ENCODE peak calls at places on chromosome 12, in six cellular contexts. One of them, this sample, is unnamed.

GRCh38 chr12:121346747-121347146 is 5.5 kb downstream of the ANAPC5 start:
- DNase-seq in body of pancreas: no peak
- DNase-seq in effector CD4-positive, alpha-beta T cell: no peak
- DNase-seq in stimulated activated naive CD4-positive, alpha-beta T cell treated with Interleukin-2 at 50 U/mL for 16 hours: no peak
- DNase-seq in stimulated activated CD8-positive, alpha-beta memory T cell treated with anti-CD3 and anti-CD28 coated beads, Interleukin-4, amount 100 ng/mL, for 4 hours: no peak
- DNase-seq in dorsolateral prefrontal cortex: no peak
- DNase-seq in this sample: no peak

GRCh38 chr12:11321980-11322379 is 11.7 kb upstream of the PRB4 start:
- DNase-seq in body of pancreas: no peak
- DNase-seq in effector CD4-positive, alpha-beta T cell: no peak
- DNase-seq in stimulated activated naive CD4-positive, alpha-beta T cell treated with Interleukin-2 at 50 U/mL for 16 hours: no peak
- DNase-seq in stimulated activated CD8-positive, alpha-beta memory T cell treated with anti-CD3 and anti-CD28 coated beads, Interleukin-4, amount 100 ng/mL, for 4 hours: no peak
- DNase-seq in dorsolateral prefrontal cortex: no peak
- DNase-seq in this sample: no peak

GRCh38 chr12:101168000-101168399 is 42.0 kb downstream of the SLC5A8 start:
- DNase-seq in body of pancreas: no peak
- DNase-seq in effector CD4-positive, alpha-beta T cell: no peak
- DNase-seq in stimulated activated naive CD4-positive, alpha-beta T cell treated with Interleukin-2 at 50 U/mL for 16 hours: no peak
- DNase-seq in stimulated activated CD8-positive, alpha-beta memory T cell treated with anti-CD3 and anti-CD28 coated beads, Interleukin-4, amount 100 ng/mL, for 4 hours: no peak
- DNase-seq in dorsolateral prefrontal cortex: no peak
- DNase-seq in this sample: no peak

GRCh38 chr12:105705765-105706164 is 375.3 kb downstream of the C12orf75 start:
- DNase-seq in body of pancreas: peak
- DNase-seq in effector CD4-positive, alpha-beta T cell: no peak
- DNase-seq in stimulated activated naive CD4-positive, alpha-beta T cell treated with Interleukin-2 at 50 U/mL for 16 hours: no peak
- DNase-seq in stimulated activated CD8-positive, alpha-beta memory T cell treated with anti-CD3 and anti-CD28 coated beads, Interleukin-4, amount 100 ng/mL, for 4 hours: no peak
- DNase-seq in dorsolateral prefrontal cortex: peak
- DNase-seq in this sample: peak

GRCh38 chr12:84397279-84397678 is 515.3 kb downstream of the SLC6A15 start:
- DNase-seq in body of pancreas: no peak
- DNase-seq in effector CD4-positive, alpha-beta T cell: no peak
- DNase-seq in stimulated activated naive CD4-positive, alpha-beta T cell treated with Interleukin-2 at 50 U/mL for 16 hours: no peak
- DNase-seq in stimulated activated CD8-positive, alpha-beta memory T cell treated with anti-CD3 and anti-CD28 coated beads, Interleukin-4, amount 100 ng/mL, for 4 hours: no peak
- DNase-seq in dorsolateral prefrontal cortex: no peak
- DNase-seq in this sample: no peak

GRCh38 chr12:120093336-120093591 is 23.3 kb downstream of the RAB35 start:
- DNase-seq in body of pancreas: no peak
- DNase-seq in effector CD4-positive, alpha-beta T cell: no peak
- DNase-seq in stimulated activated naive CD4-positive, alpha-beta T cell treated with Interleukin-2 at 50 U/mL for 16 hours: no peak
- DNase-seq in stimulated activated CD8-positive, alpha-beta memory T cell treated with anti-CD3 and anti-CD28 coated beads, Interleukin-4, amount 100 ng/mL, for 4 hours: no peak
- DNase-seq in dorsolateral prefrontal cortex: no peak
- DNase-seq in this sample: no peak

GRCh38 chr12:71947645-71948105 is 9.0 kb downstream of the TPH2 start:
- DNase-seq in body of pancreas: peak
- DNase-seq in effector CD4-positive, alpha-beta T cell: no peak
- DNase-seq in stimulated activated naive CD4-positive, alpha-beta T cell treated with Interleukin-2 at 50 U/mL for 16 hours: no peak
- DNase-seq in stimulated activated CD8-positive, alpha-beta memory T cell treated with anti-CD3 and anti-CD28 coated beads, Interleukin-4, amount 100 ng/mL, for 4 hours: no peak
- DNase-seq in dorsolateral prefrontal cortex: peak
- DNase-seq in this sample: peak

GRCh38 chr12:1619599-1619998 is 9.4 kb upstream of the WNT5B start:
- DNase-seq in body of pancreas: peak
- DNase-seq in effector CD4-positive, alpha-beta T cell: no peak
- DNase-seq in stimulated activated naive CD4-positive, alpha-beta T cell treated with Interleukin-2 at 50 U/mL for 16 hours: no peak
- DNase-seq in stimulated activated CD8-positive, alpha-beta memory T cell treated with anti-CD3 and anti-CD28 coated beads, Interleukin-4, amount 100 ng/mL, for 4 hours: no peak
- DNase-seq in dorsolateral prefrontal cortex: no peak
- DNase-seq in this sample: no peak

GRCh38 chr12:130665753-130666152 is 50.3 kb downstream of the RIMBP2 start:
- DNase-seq in body of pancreas: no peak
- DNase-seq in effector CD4-positive, alpha-beta T cell: no peak
- DNase-seq in stimulated activated naive CD4-positive, alpha-beta T cell treated with Interleukin-2 at 50 U/mL for 16 hours: no peak
- DNase-seq in stimulated activated CD8-positive, alpha-beta memory T cell treated with anti-CD3 and anti-CD28 coated beads, Interleukin-4, amount 100 ng/mL, for 4 hours: no peak
- DNase-seq in dorsolateral prefrontal cortex: no peak
- DNase-seq in this sample: no peak

GRCh38 chr12:56593909-56594621 is 36.1 kb downstream of the BAZ2A start:
- DNase-seq in body of pancreas: peak
- DNase-seq in effector CD4-positive, alpha-beta T cell: peak
- DNase-seq in stimulated activated naive CD4-positive, alpha-beta T cell treated with Interleukin-2 at 50 U/mL for 16 hours: peak
- DNase-seq in stimulated activated CD8-positive, alpha-beta memory T cell treated with anti-CD3 and anti-CD28 coated beads, Interleukin-4, amount 100 ng/mL, for 4 hours: peak
- DNase-seq in dorsolateral prefrontal cortex: peak
- DNase-seq in this sample: peak

GRCh38 chr12:53973093-53974042 is at the start of gene HOXC11:
- DNase-seq in body of pancreas: no peak
- DNase-seq in effector CD4-positive, alpha-beta T cell: no peak
- DNase-seq in stimulated activated naive CD4-positive, alpha-beta T cell treated with Interleukin-2 at 50 U/mL for 16 hours: no peak
- DNase-seq in stimulated activated CD8-positive, alpha-beta memory T cell treated with anti-CD3 and anti-CD28 coated beads, Interleukin-4, amount 100 ng/mL, for 4 hours: no peak
- DNase-seq in dorsolateral prefrontal cortex: no peak
- DNase-seq in this sample: no peak

GRCh38 chr12:46786774-46787173 is 39.0 kb downstream of the SLC38A4 start:
- DNase-seq in body of pancreas: no peak
- DNase-seq in effector CD4-positive, alpha-beta T cell: no peak
- DNase-seq in stimulated activated naive CD4-positive, alpha-beta T cell treated with Interleukin-2 at 50 U/mL for 16 hours: no peak
- DNase-seq in stimulated activated CD8-positive, alpha-beta memory T cell treated with anti-CD3 and anti-CD28 coated beads, Interleukin-4, amount 100 ng/mL, for 4 hours: no peak
- DNase-seq in dorsolateral prefrontal cortex: no peak
- DNase-seq in this sample: no peak

This sample was measured in posterior cingulate gyrus.